ENCODE peak calls at places on chromosomes 4 and X, in four cellular contexts. One of them, this sample, is unnamed.

GRCh38 chr4:113147498-113148231 is 98.2 kb downstream of the ANK2 start:
- DNase-seq in HepG2: peak; percentile 76
- DNase-seq in GM12878: no peak
- DNase-seq in K562: no peak
- DNase-seq in this sample: no peak

GRCh38 chrX:152259150-152259549 is 120.8 kb upstream of the MAGEA10 start:
- DNase-seq in K562: no peak
- DNase-seq in HepG2: no peak
- DNase-seq in GM12878: no peak
- DNase-seq in this sample: no peak

GRCh38 chr4:138236035-138236434 is 6.1 kb downstream of the SLC7A11 start:
- DNase-seq in GM12878: no peak
- DNase-seq in K562: no peak
- DNase-seq in HepG2: no peak
- DNase-seq in this sample: no peak

GRCh38 chrX:134184936-134185335 is 52.0 kb upstream of the CCDC160 start:
- DNase-seq in HepG2: no peak
- DNase-seq in K562: no peak
- DNase-seq in GM12878: no peak
- DNase-seq in this sample: no peak

GRCh38 chrX:85851418-85851817 is 195.9 kb downstream of the CHM start:
- DNase-seq in K562: no peak
- DNase-seq in GM12878: no peak
- DNase-seq in HepG2: peak; percentile 14
- DNase-seq in this sample: peak; percentile 34

GRCh38 chr4:60682901-60683300 is 517.2 kb upstream of the ADGRL3 start:
- DNase-seq in HepG2: no peak
- DNase-seq in GM12878: no peak
- DNase-seq in K562: no peak
- DNase-seq in this sample: no peak

GRCh38 chrX:13607996-13608365 is 38.6 kb downstream of the EGFL6 start:
- DNase-seq in GM12878: no peak
- DNase-seq in HepG2: no peak
- DNase-seq in K562: no peak
- DNase-seq in this sample: no peak

GRCh38 chrX:13226214-13226613 is 93.6 kb downstream of the ATXN3L start:
- DNase-seq in K562: no peak
- DNase-seq in GM12878: no peak
- DNase-seq in HepG2: no peak
- DNase-seq in this sample: no peak

GRCh38 chr4:70874268-70875156 is 27.7 kb upstream of the MOB1B start:
- DNase-seq in K562: no peak
- DNase-seq in GM12878: peak; percentile 20
- DNase-seq in HepG2: no peak
- DNase-seq in this sample: no peak

GRCh38 chrX:100072286-100072685 is 337.8 kb downstream of the PCDH19 start:
- DNase-seq in K562: no peak
- DNase-seq in GM12878: no peak
- DNase-seq in HepG2: no peak
- DNase-seq in this sample: no peak

GRCh38 chr4:186823989-186824388 is 100.3 kb upstream of the FAT1 start:
- DNase-seq in HepG2: peak; percentile 25
- DNase-seq in GM12878: no peak
- DNase-seq in K562: peak; percentile 24
- DNase-seq in this sample: no peak

GRCh38 chrX:29542147-29542546 is 673.2 kb upstream of the MAGEB2 start:
- DNase-seq in GM12878: no peak
- DNase-seq in HepG2: no peak
- DNase-seq in K562: no peak
- DNase-seq in this sample: no peak

GRCh38 chr4:112053825-112054224 is 91.4 kb upstream of the FAM241A start:
- DNase-seq in HepG2: no peak
- DNase-seq in K562: no peak
- DNase-seq in GM12878: no peak
- DNase-seq in this sample: no peak

GRCh38 chr4:26127851-26128337 is 192.9 kb upstream of the RBPJ start:
- DNase-seq in K562: no peak
- DNase-seq in GM12878: no peak
- DNase-seq in HepG2: no peak
- DNase-seq in this sample: no peak

GRCh38 chr4:13989496-13989895 is 362.0 kb upstream of the BOD1L1 start:
- DNase-seq in GM12878: no peak
- DNase-seq in HepG2: no peak
- DNase-seq in K562: no peak
- DNase-seq in this sample: peak; percentile 10

GRCh38 chr4:1868293-1868692 is 2.9 kb upstream of the NSD2 start:
- DNase-seq in K562: no peak
- DNase-seq in GM12878: no peak
- DNase-seq in HepG2: peak; percentile 84
- DNase-seq in this sample: no peak

GRCh38 chrX:129678176-129678880 is 23.6 kb upstream of the APLN start:
- DNase-seq in HepG2: no peak
- DNase-seq in K562: no peak
- DNase-seq in GM12878: no peak
- DNase-seq in this sample: peak; percentile 61

GRCh38 chr4:88900432-88900831 is 156.6 kb downstream of the FAM13A start:
- DNase-seq in HepG2: no peak
- DNase-seq in GM12878: no peak
- DNase-seq in K562: no peak
- DNase-seq in this sample: no peak

GRCh38 chr4:142719854-142720541 is 126.1 kb downstream of the INPP4B start:
- DNase-seq in GM12878: no peak
- DNase-seq in K562: no peak
- DNase-seq in HepG2: no peak
- DNase-seq in this sample: peak; percentile 6

GRCh38 chrX:30161043-30161442 is 54.3 kb upstream of the MAGEB2 start:
- DNase-seq in K562: no peak
- DNase-seq in GM12878: no peak
- DNase-seq in HepG2: no peak
- DNase-seq in this sample: no peak

GRCh38 chrX:136765957-136766356 is 14.8 kb downstream of the ARHGEF6 start:
- DNase-seq in GM12878: no peak
- DNase-seq in K562: no peak
- DNase-seq in HepG2: no peak
- DNase-seq in this sample: no peak

GRCh38 chr4:1647432-1647831 is 36.7 kb downstream of the FAM53A start:
- DNase-seq in GM12878: no peak
- DNase-seq in K562: peak; percentile 39
- DNase-seq in HepG2: no peak
- DNase-seq in this sample: no peak

GRCh38 chrX:10245219-10245618 is 88.4 kb downstream of the CLCN4 start:
- DNase-seq in HepG2: no peak
- DNase-seq in K562: no peak
- DNase-seq in GM12878: no peak
- DNase-seq in this sample: no peak

GRCh38 chr4:67983333-67983732 is 20.0 kb upstream of the TMPRSS11A start:
- DNase-seq in K562: no peak
- DNase-seq in GM12878: no peak
- DNase-seq in HepG2: no peak
- DNase-seq in this sample: no peak

GRCh38 chr4:111537861-111538260 is 607.4 kb upstream of the FAM241A start:
- DNase-seq in K562: no peak
- DNase-seq in HepG2: no peak
- DNase-seq in GM12878: no peak
- DNase-seq in this sample: no peak

GRCh38 chrX:153649178-153649914 is 2.3 kb downstream of the DUSP9 start:
- DNase-seq in HepG2: peak; percentile 70
- DNase-seq in GM12878: no peak
- DNase-seq in K562: peak; percentile 54
- DNase-seq in this sample: peak; percentile 69

GRCh38 chr4:76772498-76773106 is 125.3 kb downstream of the SOWAHB start:
- DNase-seq in K562: peak; percentile 23
- DNase-seq in GM12878: peak; percentile 28
- DNase-seq in HepG2: no peak
- DNase-seq in this sample: peak; percentile 27

GRCh38 chr4:48337726-48338125 is 3.6 kb upstream of the SLAIN2 start:
- DNase-seq in K562: no peak
- DNase-seq in HepG2: no peak
- DNase-seq in GM12878: no peak
- DNase-seq in this sample: no peak

GRCh38 chr4:168811793-168812651 is 198.0 kb downstream of the CBR4 start:
- DNase-seq in K562: no peak
- DNase-seq in GM12878: no peak
- DNase-seq in HepG2: no peak
- DNase-seq in this sample: no peak

GRCh38 chr4:8683462-8683861 is 90.9 kb downstream of the CPZ start:
- DNase-seq in HepG2: no peak
- DNase-seq in K562: no peak
- DNase-seq in GM12878: no peak
- DNase-seq in this sample: no peak

GRCh38 chr4:76601791-76602190 is 166.8 kb downstream of the SHROOM3 start:
- DNase-seq in HepG2: no peak
- DNase-seq in GM12878: no peak
- DNase-seq in K562: peak; percentile 27
- DNase-seq in this sample: no peak

GRCh38 chr4:151948351-151949016 is 187.7 kb upstream of the GATB start:
- DNase-seq in K562: no peak
- DNase-seq in HepG2: no peak
- DNase-seq in GM12878: no peak
- DNase-seq in this sample: no peak

GRCh38 chrX:141176586-141177451 is at the start of gene LDOC1:
- DNase-seq in HepG2: no peak
- DNase-seq in GM12878: no peak
- DNase-seq in K562: peak; percentile 60
- DNase-seq in this sample: peak; percentile 90

GRCh38 chr4:87014284-87014782 is 79.5 kb downstream of the AFF1 start:
- DNase-seq in GM12878: no peak
- DNase-seq in HepG2: no peak
- DNase-seq in K562: no peak
- DNase-seq in this sample: no peak

DNA sequence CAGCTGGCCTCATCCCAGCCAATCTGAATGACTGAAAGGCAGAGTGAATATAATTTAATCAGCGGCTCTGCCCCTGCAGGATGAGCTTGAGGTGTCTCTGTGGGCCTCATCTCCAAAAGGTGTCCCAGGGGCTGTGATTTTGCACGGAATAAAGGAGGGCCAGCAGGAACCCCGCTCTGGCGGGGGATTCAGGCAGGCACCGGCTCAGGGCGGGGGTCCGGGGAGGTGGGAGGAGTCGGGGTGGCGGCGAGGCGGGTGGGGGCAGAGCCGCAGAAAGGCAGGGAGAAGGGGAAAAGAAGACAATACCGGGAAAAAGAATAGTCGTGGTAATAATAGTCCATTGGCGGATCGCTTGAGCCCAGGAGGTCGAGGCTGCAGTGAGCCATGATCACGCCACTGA is 16.0 kb upstream of the ERCC6L start:
- DNase-seq in HepG2: no peak
- DNase-seq in K562: no peak
- DNase-seq in GM12878: no peak
- DNase-seq in this sample: no peak
- TF ChIP-seq JUNB in HepG2: no peak
- TF ChIP-seq JUNB in K562: no peak
- TF ChIP-seq JUNB in GM12878: no peak
- TF ChIP-seq JUNB in this sample: no peak

GRCh38 chr4:185591679-185592141 is 56.4 kb upstream of the PDLIM3 start:
- DNase-seq in HepG2: peak; percentile 75
- DNase-seq in K562: no peak
- DNase-seq in GM12878: no peak
- DNase-seq in this sample: no peak
- TF ChIP-seq ESRRA in HepG2: no peak
- TF ChIP-seq ESRRA in K562: no peak
- TF ChIP-seq ESRRA in GM12878: no peak
- TF ChIP-seq ESRRA in this sample: no peak

DNA sequence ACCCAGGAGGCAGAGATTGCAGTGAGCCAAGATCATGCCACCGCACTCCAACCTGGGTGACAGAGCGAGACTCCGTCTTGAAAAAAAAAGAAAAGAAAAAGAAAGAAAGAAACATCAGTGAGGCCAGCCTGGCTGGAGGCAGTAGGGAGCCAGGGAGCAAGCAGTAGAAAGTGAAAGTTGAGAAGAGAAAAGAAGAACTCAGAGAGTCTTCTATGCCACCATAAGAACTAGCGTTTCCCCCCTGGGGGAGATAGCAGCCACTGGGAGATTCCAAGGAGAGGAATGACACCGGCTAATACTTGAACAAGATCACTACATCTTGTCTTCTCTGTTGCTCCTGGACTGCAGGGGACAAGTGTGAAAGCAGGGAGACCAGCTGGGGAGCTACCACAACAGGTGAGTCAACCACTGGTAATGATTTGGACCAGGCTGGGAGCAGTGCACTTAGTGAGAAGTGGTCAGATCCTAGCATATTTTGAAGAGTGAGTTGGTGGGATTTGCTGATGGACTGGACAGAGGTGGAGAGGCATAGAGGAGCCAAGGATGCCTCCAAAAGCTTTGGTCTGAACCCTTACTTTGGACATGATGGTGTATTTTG is 33.4 kb downstream of the SLC2A9 start:
- DNase-seq in K562: no peak
- DNase-seq in GM12878: no peak
- DNase-seq in HepG2: no peak
- DNase-seq in this sample: no peak
- TF ChIP-seq JUNB in K562: no peak
- TF ChIP-seq JUNB in GM12878: no peak
- TF ChIP-seq JUNB in HepG2: no peak
- TF ChIP-seq JUNB in this sample: no peak

DNA sequence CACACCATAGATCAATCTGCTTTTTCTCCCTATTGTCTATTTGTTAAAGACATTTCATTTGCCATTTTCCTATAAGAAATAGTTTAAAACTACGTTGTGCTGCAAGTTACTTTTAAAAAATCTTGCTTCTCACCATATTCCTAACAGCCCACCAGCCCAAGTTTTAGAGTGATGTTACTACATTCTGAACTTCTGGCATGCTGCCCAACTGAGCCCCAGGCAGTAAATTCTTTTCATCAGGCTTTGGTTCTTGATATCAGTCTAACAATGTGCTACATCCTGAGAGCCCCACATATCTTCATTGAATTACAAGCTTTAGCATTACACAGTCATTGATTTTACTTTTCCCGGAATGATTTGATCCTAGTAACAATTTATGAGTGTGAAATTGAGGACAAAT is 283.8 kb upstream of the IL1RAPL1 start:
- DNase-seq in K562: no peak
- DNase-seq in HepG2: no peak
- DNase-seq in GM12878: no peak
- DNase-seq in this sample: no peak
- TF ChIP-seq ESRRA in K562: no peak
- TF ChIP-seq ESRRA in HepG2: no peak
- TF ChIP-seq ESRRA in GM12878: no peak
- TF ChIP-seq ESRRA in this sample: no peak

GRCh38 chr4:139732991-139733555 is 67.5 kb downstream of the MGST2 start:
- DNase-seq in K562: no peak
- DNase-seq in HepG2: no peak
- DNase-seq in GM12878: no peak
- DNase-seq in this sample: no peak
- TF ChIP-seq JUNB in K562: no peak
- TF ChIP-seq JUNB in HepG2: no peak
- TF ChIP-seq JUNB in GM12878: no peak
- TF ChIP-seq JUNB in this sample: no peak

GRCh38 chrX:7798327-7798726 is 44.6 kb upstream of the VCX start:
- DNase-seq in GM12878: no peak
- DNase-seq in HepG2: no peak
- DNase-seq in K562: no peak
- DNase-seq in this sample: no peak

GRCh38 chrX:7801706-7802105 is 41.3 kb upstream of the VCX start:
- DNase-seq in K562: no peak
- DNase-seq in HepG2: no peak
- DNase-seq in GM12878: no peak
- DNase-seq in this sample: no peak
- TF ChIP-seq ESRRA in K562: no peak
- TF ChIP-seq ESRRA in HepG2: no peak
- TF ChIP-seq ESRRA in GM12878: no peak
- TF ChIP-seq ESRRA in this sample: no peak

This sample was measured in A549.